ENCODE peak calls at places on chromosomes 16 and 17, in nine cellular contexts. D is IMR-90, I is PC-9, W is ovary, S is Peyer's patch, O is HCT116, A is upper lobe of right lung, H is cardiac muscle cell, T is A549. Q is an unnamed sample.

GRCh38 chr16:88524973-88525662 is 45.1 kb upstream of the ZC3H18 start:
- DNase-seq in I (no peak), S (no peak), D (no peak), H (no peak), O (no peak), A (no peak), W (no peak), T (no peak), Q (peak; percentile 64)

GRCh38 chr17:11908711-11909146 is 88.5 kb downstream of the ZNF18 start:
- DNase-seq in D (no peak), S (no peak), W (no peak), I (no peak), A (no peak), O (no peak), T (no peak), H (no peak), Q (no peak)

GRCh38 chr17:78359216-78359935 is 501 bp downstream of the SOCS3 start:
- DNase-seq in O (no peak), I (no peak), S (no peak), A (no peak), T (peak; percentile 81), D (no peak), W (no peak), H (peak; percentile 42), Q (peak; percentile 88)

GRCh38 chr16:21584817-21585216 is 14.6 kb upstream of the METTL9 start:
- DNase-seq in S (no peak), A (no peak), W (no peak), I (no peak), T (no peak), H (no peak), O (no peak), D (no peak), Q (no peak)

GRCh38 chr17:41413353-41413752 is 11.0 kb downstream of the KRT37 start:
- DNase-seq in T (no peak), A (no peak), S (no peak), W (no peak), I (no peak), D (peak; percentile 12), H (no peak), O (no peak), Q (peak; percentile 35)

GRCh38 chr16:79348521-79349306 is 251.8 kb downstream of the MAF start:
- DNase-seq in A (no peak), H (no peak), S (no peak), O (no peak), I (no peak), W (no peak), T (no peak), D (no peak), Q (no peak)

GRCh38 chr16:15950167-15950854 is 895 bp downstream of the ABCC1 start:
- DNase-seq in D (peak; percentile 44), W (peak; percentile 45), O (no peak), T (no peak), H (peak; percentile 48), S (peak; percentile 36), A (no peak), I (no peak), Q (no peak)

GRCh38 chr17:77476920-77477805 is 336.4 kb downstream of the SEC14L1 start:
- DNase-seq in H (peak; percentile 60), I (peak; percentile 76), D (peak; percentile 98), O (no peak), S (no peak), T (no peak), A (no peak), W (peak; percentile 68), Q (peak; percentile 90)

GRCh38 chr17:41496803-41497484 is 7.2 kb upstream of the KRT36 start:
- DNase-seq in O (peak; percentile 87), S (no peak), D (peak; percentile 83), A (peak; percentile 92), W (peak; percentile 63), I (peak; percentile 82), T (peak; percentile 95), H (peak; percentile 61), Q (peak; percentile 85)

GRCh38 chr17:42682400-42683384 is at the start of gene CNTNAP1:
- DNase-seq in S (peak; percentile 43), W (peak; percentile 78), A (peak; percentile 75), H (peak; percentile 83), O (no peak), D (peak; percentile 84), T (peak; percentile 77), I (peak; percentile 45), Q (peak; percentile 52)

GRCh38 chr17:32927724-32928526 is at the start of gene TMEM98:
- DNase-seq in O (no peak), H (peak; percentile 75), S (no peak), I (no peak), T (no peak), A (peak; percentile 78), W (peak; percentile 72), D (peak; percentile 12), Q (no peak)

GRCh38 chr17:6712058-6712853 is 913 bp downstream of the SLC13A5 start:
- DNase-seq in H (peak; percentile 52), W (peak; percentile 78), O (no peak), A (no peak), I (peak; percentile 80), T (no peak), D (no peak), S (no peak), Q (peak; percentile 52)

GRCh38 chr17:61002316-61002736 is 324.7 kb downstream of the BCAS3 start:
- DNase-seq in O (peak; percentile 26), W (no peak), D (peak; percentile 79), A (no peak), H (peak; percentile 55), I (no peak), T (peak; percentile 7), S (no peak), Q (no peak)

DNA sequence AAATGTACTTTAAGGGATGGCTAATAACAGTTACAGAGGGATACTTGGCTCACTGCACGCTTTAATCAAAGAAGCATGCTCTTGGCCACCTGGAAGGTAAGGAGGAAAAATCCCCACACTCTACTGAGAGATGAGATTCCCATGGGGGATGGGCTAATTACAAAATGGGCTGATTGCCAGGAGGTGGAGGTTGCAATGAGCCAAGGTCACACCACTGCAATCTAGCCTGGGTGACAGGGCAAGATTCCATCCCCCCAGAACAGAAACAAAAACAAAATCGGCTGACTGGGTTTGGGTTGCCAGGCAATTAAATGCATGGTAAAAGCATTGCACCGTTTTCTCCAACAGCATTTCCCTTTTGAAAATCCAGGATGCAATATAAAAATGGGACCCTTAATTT is 18.0 kb downstream of the N4BP1 start:
- DNase-seq in I (no peak), T (no peak), O (no peak), H (no peak), D (no peak), S (no peak), A (no peak), W (no peak), Q (no peak)
- H3K9me3 ChIP-seq in I (peaks cover 34% of the 10 kb centered on the region), T (peaks cover 25% of the 10 kb centered on the region), O (peaks cover 26% of the 10 kb centered on the region), H (peaks cover 5% of the 10 kb centered on the region), D (peaks cover 13% of the 10 kb centered on the region), S (no peaks in the 10 kb centered on the region), A (no peaks in the 10 kb centered on the region), W (no peaks in the 10 kb centered on the region), Q (peaks cover 32% of the 10 kb centered on the region)

GRCh38 chr16:53892155-53892554 is 188.2 kb downstream of the FTO start:
- DNase-seq in O (peak; percentile 22), H (peak; percentile 58), D (peak; percentile 81), I (peak; percentile 47), S (no peak), W (peak; percentile 27), A (no peak), T (peak; percentile 24), Q (peak; percentile 51)
- H3K27ac ChIP-seq in O (no peak overlapping the region), H (no peak overlapping the region), D (no peak overlapping the region), I (no peak overlapping the region), S (no peak overlapping the region), W (no peak overlapping the region), A (no peak overlapping the region), T (no peak overlapping the region), Q (no peak overlapping the region)

GRCh38 chr17:55335625-55336024 is 70.9 kb downstream of the HLF start:
- DNase-seq in W (no peak), S (no peak), I (no peak), O (no peak), H (no peak), T (no peak), D (no peak), A (no peak), Q (no peak)

GRCh38 chr17:55336426-55336825 is 71.7 kb downstream of the HLF start:
- DNase-seq in D (no peak), I (no peak), T (no peak), W (no peak), S (no peak), H (no peak), O (no peak), A (no peak), Q (no peak)

GRCh38 chr17:55332296-55333041 is 67.7 kb downstream of the HLF start:
- DNase-seq in T (no peak), H (no peak), D (no peak), I (peak; percentile 11), A (peak; percentile 76), S (no peak), W (no peak), O (no peak), Q (no peak)

GRCh38 chr17:55334285-55334684 is 69.5 kb downstream of the HLF start:
- DNase-seq in H (no peak), A (no peak), T (no peak), I (no peak), W (no peak), D (no peak), S (no peak), O (no peak), Q (peak; percentile 53)

DNA sequence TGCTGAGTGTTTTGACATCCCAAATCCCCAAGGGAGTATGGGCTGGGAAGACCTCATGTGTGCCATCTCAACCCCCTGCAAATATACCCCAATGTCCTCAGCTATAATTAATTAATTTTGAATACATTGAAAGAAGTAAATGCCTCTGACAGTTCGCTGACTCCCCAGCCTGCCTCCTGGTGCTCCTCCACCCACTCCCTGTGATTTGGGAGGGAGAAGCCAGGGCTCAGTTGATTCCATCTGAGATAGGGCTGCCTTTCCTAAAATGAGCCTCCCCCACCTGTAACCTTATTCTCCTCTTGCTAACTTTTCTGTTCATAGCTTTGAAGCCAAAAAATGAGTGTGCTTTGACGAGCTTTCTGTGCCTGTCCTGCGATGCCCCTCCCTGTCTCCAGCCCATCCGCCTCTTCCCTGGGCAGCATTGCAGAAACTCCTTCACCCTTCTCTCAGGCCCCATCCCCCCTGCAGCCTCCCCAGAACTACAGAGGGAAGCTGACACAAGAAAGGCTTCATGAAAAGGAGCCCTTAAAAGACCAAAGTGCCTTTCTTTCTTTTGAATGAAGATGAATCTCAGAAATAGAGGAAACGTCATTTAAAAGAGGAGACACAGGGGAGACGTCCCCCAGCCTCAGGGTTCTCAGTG is 70.2 kb downstream of the HLF start:
- DNase-seq in S (no peak), O (no peak), T (no peak), I (no peak), A (no peak), W (no peak), H (no peak), D (no peak), Q (no peak)
- H3K4me1 ChIP-seq in S (peaks cover 6% of the 10 kb centered on the region), O (no peaks in the 10 kb centered on the region), T (no peaks in the 10 kb centered on the region), I (peaks cover 11% of the 10 kb centered on the region), A (no peaks in the 10 kb centered on the region), W (no peaks in the 10 kb centered on the region), H (no peaks in the 10 kb centered on the region), D (no peaks in the 10 kb centered on the region), Q (peaks cover 9% of the 10 kb centered on the region)

GRCh38 chr16:64878964-64879363 is 242.9 kb downstream of the CDH11 start:
- DNase-seq in H (no peak), I (no peak), O (no peak), A (no peak), W (no peak), S (no peak), T (no peak), D (no peak), Q (no peak)

GRCh38 chr16:64882385-64882784 is 239.5 kb downstream of the CDH11 start:
- DNase-seq in H (no peak), A (no peak), O (no peak), S (no peak), W (no peak), I (no peak), D (no peak), T (no peak), Q (no peak)

GRCh38 chr16:64880994-64881393 is 240.9 kb downstream of the CDH11 start:
- DNase-seq in I (no peak), A (no peak), W (no peak), D (peak; percentile 15), H (no peak), S (no peak), T (no peak), O (no peak), Q (no peak)
- H3K9me3 ChIP-seq in I (no peaks in the 10 kb centered on the region), A (no peaks in the 10 kb centered on the region), W (no peaks in the 10 kb centered on the region), D (no peaks in the 10 kb centered on the region), H (no peaks in the 10 kb centered on the region), S (no peaks in the 10 kb centered on the region), T (no peaks in the 10 kb centered on the region), O (peaks cover 23% of the 10 kb centered on the region), Q (no peaks in the 10 kb centered on the region)

Q was measured in SJSA1.